ENCODE peak calls at places on chromosomes 16 and 17, in eight cellular contexts. One of them, this sample, is unnamed.

GRCh38 chr17:8123695-8124349 is at the start of gene HES7:
- DNase-seq in coronary artery: no peak
- DNase-seq in dorsolateral prefrontal cortex: no peak
- DNase-seq in AG04450: no peak
- DNase-seq in HCT116: no peak
- DNase-seq in right lobe of liver: no peak
- DNase-seq in uterus: no peak
- DNase-seq in ovary: peak; percentile 62
- DNase-seq in this sample: no peak

GRCh38 chr17:37124074-37124824 is 175.5 kb downstream of the AATF start:
- DNase-seq in coronary artery: no peak
- DNase-seq in dorsolateral prefrontal cortex: no peak
- DNase-seq in AG04450: no peak
- DNase-seq in HCT116: no peak
- DNase-seq in right lobe of liver: no peak
- DNase-seq in uterus: no peak
- DNase-seq in ovary: no peak
- DNase-seq in this sample: no peak

GRCh38 chr16:53372942-53373871 is 61.1 kb upstream of the RBL2 start:
- DNase-seq in coronary artery: no peak
- DNase-seq in dorsolateral prefrontal cortex: no peak
- DNase-seq in AG04450: no peak
- DNase-seq in HCT116: peak; percentile 35
- DNase-seq in right lobe of liver: peak; percentile 81
- DNase-seq in uterus: no peak
- DNase-seq in ovary: no peak
- DNase-seq in this sample: peak; percentile 92

GRCh38 chr16:53944026-53944425 is 240.1 kb downstream of the FTO start:
- DNase-seq in coronary artery: no peak
- DNase-seq in dorsolateral prefrontal cortex: no peak
- DNase-seq in AG04450: no peak
- DNase-seq in HCT116: no peak
- DNase-seq in right lobe of liver: no peak
- DNase-seq in uterus: no peak
- DNase-seq in ovary: no peak
- DNase-seq in this sample: no peak

GRCh38 chr16:85981826-85982562 is 83.0 kb downstream of the IRF8 start:
- DNase-seq in coronary artery: no peak
- DNase-seq in dorsolateral prefrontal cortex: no peak
- DNase-seq in AG04450: no peak
- DNase-seq in HCT116: no peak
- DNase-seq in right lobe of liver: no peak
- DNase-seq in uterus: no peak
- DNase-seq in ovary: no peak
- DNase-seq in this sample: no peak

GRCh38 chr16:19850131-19850817 is 34.4 kb downstream of the GPRC5B start:
- DNase-seq in coronary artery: no peak
- DNase-seq in dorsolateral prefrontal cortex: no peak
- DNase-seq in AG04450: no peak
- DNase-seq in HCT116: no peak
- DNase-seq in right lobe of liver: no peak
- DNase-seq in uterus: no peak
- DNase-seq in ovary: no peak
- DNase-seq in this sample: no peak

GRCh38 chr17:66115246-66115645 is 76.7 kb downstream of the CEP112 start:
- DNase-seq in coronary artery: no peak
- DNase-seq in dorsolateral prefrontal cortex: no peak
- DNase-seq in AG04450: no peak
- DNase-seq in HCT116: no peak
- DNase-seq in right lobe of liver: no peak
- DNase-seq in uterus: no peak
- DNase-seq in ovary: no peak
- DNase-seq in this sample: no peak

GRCh38 chr17:66843606-66844005 is 8.7 kb downstream of the CACNG5 start:
- DNase-seq in coronary artery: no peak
- DNase-seq in dorsolateral prefrontal cortex: no peak
- DNase-seq in AG04450: no peak
- DNase-seq in HCT116: no peak
- DNase-seq in right lobe of liver: no peak
- DNase-seq in uterus: no peak
- DNase-seq in ovary: no peak
- DNase-seq in this sample: no peak

GRCh38 chr16:30600215-30600614 is 10.0 kb downstream of the ZNF689 start:
- DNase-seq in coronary artery: no peak
- DNase-seq in dorsolateral prefrontal cortex: no peak
- DNase-seq in AG04450: no peak
- DNase-seq in HCT116: no peak
- DNase-seq in right lobe of liver: no peak
- DNase-seq in uterus: no peak
- DNase-seq in ovary: no peak
- DNase-seq in this sample: no peak

GRCh38 chr17:1107777-1108559 is 71.8 kb downstream of the ABR start:
- DNase-seq in coronary artery: no peak
- DNase-seq in dorsolateral prefrontal cortex: peak; percentile 47
- DNase-seq in AG04450: no peak
- DNase-seq in HCT116: no peak
- DNase-seq in right lobe of liver: no peak
- DNase-seq in uterus: no peak
- DNase-seq in ovary: no peak
- DNase-seq in this sample: peak; percentile 71

GRCh38 chr16:48542020-48542473 is 67.9 kb downstream of the N4BP1 start:
- DNase-seq in coronary artery: peak; percentile 82
- DNase-seq in dorsolateral prefrontal cortex: peak; percentile 80
- DNase-seq in AG04450: no peak
- DNase-seq in HCT116: no peak
- DNase-seq in right lobe of liver: no peak
- DNase-seq in uterus: no peak
- DNase-seq in ovary: peak; percentile 61
- DNase-seq in this sample: peak; percentile 44

GRCh38 chr16:67421030-67421429 is 4.8 kb upstream of the ZDHHC1 start:
- DNase-seq in coronary artery: no peak
- DNase-seq in dorsolateral prefrontal cortex: no peak
- DNase-seq in AG04450: no peak
- DNase-seq in HCT116: no peak
- DNase-seq in right lobe of liver: no peak
- DNase-seq in uterus: no peak
- DNase-seq in ovary: no peak
- DNase-seq in this sample: no peak

GRCh38 chr17:59642535-59642934 is 22.8 kb downstream of the CLTC start:
- DNase-seq in coronary artery: no peak
- DNase-seq in dorsolateral prefrontal cortex: no peak
- DNase-seq in AG04450: no peak
- DNase-seq in HCT116: no peak
- DNase-seq in right lobe of liver: no peak
- DNase-seq in uterus: no peak
- DNase-seq in ovary: no peak
- DNase-seq in this sample: no peak

GRCh38 chr16:31467151-31467550 is 4.8 kb upstream of the TGFB1I1 start:
- DNase-seq in coronary artery: no peak
- DNase-seq in dorsolateral prefrontal cortex: no peak
- DNase-seq in AG04450: no peak
- DNase-seq in HCT116: no peak
- DNase-seq in right lobe of liver: no peak
- DNase-seq in uterus: no peak
- DNase-seq in ovary: peak; percentile 5
- DNase-seq in this sample: no peak

DNA sequence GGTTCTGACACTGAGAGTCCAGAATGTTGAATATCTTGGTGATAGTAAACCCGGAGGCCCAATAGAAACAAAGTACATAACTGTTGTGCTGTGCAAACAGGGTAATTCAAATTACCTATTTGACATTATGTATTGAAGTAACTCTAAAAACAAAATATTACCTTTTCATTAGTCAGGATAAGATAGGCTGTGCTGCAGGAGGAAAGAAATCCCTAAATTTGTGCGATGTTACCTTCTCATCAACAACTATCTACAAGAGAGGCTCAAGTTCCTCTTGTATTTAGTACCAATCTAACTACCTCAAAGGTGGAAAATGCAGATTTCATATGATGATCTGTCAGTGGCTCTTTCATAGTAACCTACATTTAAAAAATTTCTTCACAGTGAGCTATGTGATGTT is 367.2 kb downstream of the ZFHX3 start:
- DNase-seq in coronary artery: no peak
- DNase-seq in dorsolateral prefrontal cortex: no peak
- DNase-seq in AG04450: no peak
- DNase-seq in HCT116: no peak
- DNase-seq in right lobe of liver: no peak
- DNase-seq in uterus: no peak
- DNase-seq in ovary: no peak
- DNase-seq in this sample: no peak
- H3K27ac ChIP-seq in coronary artery: no peak overlapping the region
- H3K27ac ChIP-seq in dorsolateral prefrontal cortex: no peak overlapping the region
- H3K27ac ChIP-seq in AG04450: no peak overlapping the region
- H3K27ac ChIP-seq in HCT116: no peak overlapping the region
- H3K27ac ChIP-seq in right lobe of liver: no peak overlapping the region
- H3K27ac ChIP-seq in uterus: no peak overlapping the region
- H3K27ac ChIP-seq in ovary: no peak overlapping the region
- H3K27ac ChIP-seq in this sample: no peak overlapping the region

GRCh38 chr16:68779891-68780290 is 42.8 kb downstream of the CDH1 start:
- DNase-seq in coronary artery: no peak
- DNase-seq in dorsolateral prefrontal cortex: no peak
- DNase-seq in AG04450: no peak
- DNase-seq in HCT116: no peak
- DNase-seq in right lobe of liver: peak; percentile 71
- DNase-seq in uterus: no peak
- DNase-seq in ovary: no peak
- DNase-seq in this sample: peak; percentile 64
- TF ChIP-seq CTCF in coronary artery: no peak
- TF ChIP-seq CTCF in dorsolateral prefrontal cortex: no peak
- TF ChIP-seq CTCF in AG04450: no peak
- TF ChIP-seq CTCF in HCT116: no peak
- TF ChIP-seq CTCF in right lobe of liver: no peak
- TF ChIP-seq CTCF in uterus: no peak
- TF ChIP-seq CTCF in ovary: no peak
- TF ChIP-seq CTCF in this sample: no peak

DNA sequence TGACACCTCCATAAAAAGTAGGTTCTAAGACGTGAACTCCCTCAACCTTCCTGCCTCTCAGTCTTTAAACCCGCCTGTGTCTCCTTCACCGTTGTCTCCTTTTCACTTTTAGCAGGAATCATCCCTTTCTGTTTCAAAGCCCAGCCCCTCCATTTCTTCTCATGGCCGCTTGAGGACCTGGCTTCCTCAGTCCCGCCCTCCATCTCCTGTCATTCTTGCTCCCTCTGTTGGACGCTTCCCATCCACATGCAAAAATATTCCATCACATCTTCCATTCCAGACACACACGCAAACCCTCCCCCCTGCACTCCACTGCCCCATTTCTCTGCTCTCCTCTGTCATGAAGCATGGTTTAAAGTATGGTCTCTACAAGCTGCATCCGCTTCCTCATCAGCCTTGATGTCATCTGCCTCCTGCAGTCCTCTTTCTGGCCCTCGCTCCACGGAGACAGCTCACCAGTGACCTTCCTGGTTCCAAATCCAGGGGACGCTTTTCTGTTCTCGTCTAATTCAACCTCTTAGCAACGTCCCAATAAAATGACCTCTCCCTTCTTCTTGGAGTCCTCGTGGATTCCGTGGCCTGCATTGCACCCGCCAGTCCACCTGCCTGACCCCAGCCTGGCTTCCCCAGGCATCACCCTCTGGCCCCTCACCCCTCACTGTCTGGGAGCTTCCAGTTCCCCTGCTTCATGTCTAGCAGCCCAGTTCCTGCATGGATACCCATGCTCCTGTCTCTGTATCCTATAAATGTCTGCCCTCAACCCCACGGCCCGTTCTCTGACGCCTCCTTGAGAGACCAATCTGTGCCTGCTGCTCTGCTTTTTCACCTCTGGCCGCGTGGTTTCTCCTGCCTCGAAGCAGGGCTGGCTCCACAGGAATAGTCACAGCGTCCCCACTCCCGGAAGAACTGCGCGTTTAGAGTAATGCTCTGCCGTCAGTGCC is 26.2 kb downstream of the ANKRD40 start:
- DNase-seq in coronary artery: no peak
- DNase-seq in dorsolateral prefrontal cortex: peak; percentile 64
- DNase-seq in AG04450: peak; percentile 55
- DNase-seq in HCT116: peak; percentile 73
- DNase-seq in right lobe of liver: peak; percentile 26
- DNase-seq in uterus: peak; percentile 57
- DNase-seq in ovary: no peak
- DNase-seq in this sample: peak; percentile 51
- H3K27ac ChIP-seq in coronary artery: no peak overlapping the region
- H3K27ac ChIP-seq in dorsolateral prefrontal cortex: no peak overlapping the region
- H3K27ac ChIP-seq in AG04450: peak overlapping the region; percentile 21
- H3K27ac ChIP-seq in HCT116: peak overlapping the region; percentile 29
- H3K27ac ChIP-seq in right lobe of liver: no peak overlapping the region
- H3K27ac ChIP-seq in uterus: peak overlapping the region; percentile 32
- H3K27ac ChIP-seq in ovary: no peak overlapping the region
- H3K27ac ChIP-seq in this sample: no peak overlapping the region

DNA sequence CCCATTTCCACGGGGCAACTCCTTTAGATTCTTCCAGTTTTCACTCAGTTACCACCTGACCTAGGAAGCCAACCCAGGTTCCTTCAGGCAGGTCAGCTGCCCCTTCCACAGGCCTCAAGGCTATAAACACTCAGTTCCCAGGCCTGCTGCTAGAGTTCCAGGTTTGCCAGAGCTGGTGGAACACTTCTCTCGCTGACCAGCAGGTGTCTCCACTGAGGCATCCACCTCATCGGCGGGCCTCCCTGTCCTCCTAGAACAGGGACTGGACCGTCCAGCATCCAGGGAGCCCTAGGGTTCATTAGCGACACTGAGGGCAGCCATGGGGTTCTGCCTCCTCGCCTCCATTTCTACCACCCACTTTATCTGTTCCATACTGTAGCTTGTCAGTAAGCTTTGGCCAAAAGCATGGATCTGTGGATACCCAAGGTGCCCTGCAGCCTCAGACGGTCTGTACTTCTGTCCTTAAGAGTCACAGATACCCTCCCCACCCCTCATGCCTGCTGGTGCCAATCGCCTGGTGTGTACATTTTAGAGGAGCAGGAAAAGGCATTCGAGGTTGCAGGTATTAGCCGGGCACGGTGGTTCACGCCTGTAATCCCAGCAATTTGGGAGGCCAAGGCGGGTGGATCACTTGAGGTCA is 29.0 kb downstream of the PIMREG start:
- DNase-seq in coronary artery: no peak
- DNase-seq in dorsolateral prefrontal cortex: peak; percentile 86
- DNase-seq in AG04450: peak; percentile 33
- DNase-seq in HCT116: peak; percentile 40
- DNase-seq in right lobe of liver: peak; percentile 81
- DNase-seq in uterus: peak; percentile 61
- DNase-seq in ovary: peak; percentile 90
- DNase-seq in this sample: peak; percentile 62
- TF ChIP-seq CTCF in coronary artery: peak; percentile 94
- TF ChIP-seq CTCF in dorsolateral prefrontal cortex: peak; percentile 98
- TF ChIP-seq CTCF in AG04450: peak; percentile 98
- TF ChIP-seq CTCF in HCT116: peak; percentile 68
- TF ChIP-seq CTCF in right lobe of liver: peak; percentile 96
- TF ChIP-seq CTCF in uterus: peak; percentile 76
- TF ChIP-seq CTCF in ovary: peak; percentile 85
- TF ChIP-seq CTCF in this sample: peak; percentile 95

GRCh38 chr17:76554131-76554530 is 14.3 kb downstream of the PRCD start:
- DNase-seq in coronary artery: no peak
- DNase-seq in dorsolateral prefrontal cortex: peak; percentile 75
- DNase-seq in AG04450: no peak
- DNase-seq in HCT116: no peak
- DNase-seq in right lobe of liver: no peak
- DNase-seq in uterus: no peak
- DNase-seq in ovary: no peak
- DNase-seq in this sample: no peak
- H3K27ac ChIP-seq in coronary artery: no peak overlapping the region
- H3K27ac ChIP-seq in dorsolateral prefrontal cortex: peak overlapping the region; percentile 83
- H3K27ac ChIP-seq in AG04450: no peak overlapping the region
- H3K27ac ChIP-seq in HCT116: no peak overlapping the region
- H3K27ac ChIP-seq in right lobe of liver: no peak overlapping the region
- H3K27ac ChIP-seq in uterus: no peak overlapping the region
- H3K27ac ChIP-seq in ovary: no peak overlapping the region
- H3K27ac ChIP-seq in this sample: no peak overlapping the region

This sample was measured in pancreas.